ENCODE peak calls at places on chromosome 6, in eight cellular contexts. N is head of caudate nucleus, X is KG1, W is GM13977, V is T-helper 1 cell, E is pons, G is GM10248, R is NCI-H774. A is an unnamed sample.

GRCh38 chr6:43759157-43759925 is 10.7 kb upstream of the VEGFA start:
- DNase-seq in N (no peak), G (no peak), R (no peak), E (no peak), X (no peak), V (no peak), W (no peak), A (no peak)

GRCh38 chr6:1039746-1040145 is 272.2 kb upstream of the FOXQ1 start:
- DNase-seq in X (no peak), E (no peak), R (no peak), V (no peak), W (no peak), N (no peak), G (no peak), A (no peak)

GRCh38 chr6:43334466-43335095 is 26.0 kb upstream of the CRIP3 start:
- DNase-seq in V (no peak), R (no peak), X (no peak), E (no peak), W (no peak), G (no peak), N (no peak), A (no peak)

GRCh38 chr6:11766056-11766455 is 12.5 kb downstream of the ADTRP start:
- DNase-seq in W (no peak), N (no peak), G (no peak), X (no peak), E (no peak), R (no peak), V (no peak), A (no peak)

GRCh38 chr6:138231399-138231886 is 13.2 kb upstream of the PBOV1 start:
- DNase-seq in V (no peak), N (no peak), G (no peak), W (no peak), X (no peak), E (no peak), R (peak), A (no peak)

GRCh38 chr6:163243083-163243482 is 171.4 kb upstream of the QKI start:
- DNase-seq in W (no peak), V (no peak), N (peak), R (no peak), X (no peak), E (peak), G (no peak), A (peak)

GRCh38 chr6:149247385-149247763 is 70.1 kb upstream of the TAB2 start:
- DNase-seq in V (no peak), N (no peak), W (no peak), E (no peak), R (no peak), G (no peak), X (no peak), A (no peak)

GRCh38 chr6:155181498-155181897 is 82.3 kb upstream of the CLDN20 start:
- DNase-seq in N (no peak), V (no peak), R (no peak), W (peak), X (no peak), E (no peak), G (peak), A (no peak)

GRCh38 chr6:74075323-74075722 is 379.3 kb downstream of the CD109 start:
- DNase-seq in R (no peak), W (no peak), X (no peak), E (no peak), G (no peak), N (no peak), V (no peak), A (no peak)

GRCh38 chr6:129364037-129364436 is 345.9 kb downstream of the ARHGAP18 start:
- DNase-seq in N (no peak), V (no peak), W (no peak), R (peak), X (no peak), G (no peak), E (no peak), A (no peak)

GRCh38 chr6:158758941-158759479 is 60.2 kb downstream of the EZR start:
- DNase-seq in R (peak), V (no peak), X (no peak), N (no peak), W (no peak), E (no peak), G (no peak), A (no peak)

GRCh38 chr6:35489995-35490791 is 6.7 kb downstream of the TEAD3 start:
- DNase-seq in X (no peak), G (no peak), V (no peak), W (no peak), N (peak), E (no peak), R (no peak), A (no peak)

GRCh38 chr6:129671442-129672344 is 38.3 kb downstream of the ARHGAP18 start:
- DNase-seq in G (peak), N (no peak), E (peak), X (no peak), V (no peak), W (peak), R (no peak), A (no peak)

GRCh38 chr6:70277480-70277879 is 25.4 kb downstream of the COL9A1 start:
- DNase-seq in X (no peak), G (no peak), W (no peak), E (no peak), N (no peak), V (no peak), R (no peak), A (no peak)

GRCh38 chr6:126804255-126805064 is 314.0 kb upstream of the RSPO3 start:
- DNase-seq in R (peak), E (peak), V (no peak), X (peak), W (peak), N (peak), G (peak), A (peak)

GRCh38 chr6:31725502-31726350 is 2.6 kb downstream of the MPIG6B start:
- DNase-seq in X (no peak), V (no peak), G (no peak), E (no peak), N (peak), W (no peak), R (no peak), A (no peak)

GRCh38 chr6:5314191-5314865 is 53.0 kb downstream of the FARS2 start:
- DNase-seq in W (no peak), G (peak), N (peak), E (no peak), V (no peak), R (no peak), X (no peak), A (no peak)

GRCh38 chr6:32216998-32217397 is 6.9 kb downstream of the NOTCH4 start:
- DNase-seq in X (no peak), G (no peak), W (no peak), R (no peak), N (no peak), E (no peak), V (no peak), A (no peak)

GRCh38 chr6:160238234-160238633 is 20.4 kb downstream of the SLC22A2 start:
- DNase-seq in R (no peak), W (no peak), X (no peak), E (no peak), N (no peak), G (no peak), V (no peak), A (no peak)

GRCh38 chr6:47246556-47246955 is 63.1 kb downstream of the TNFRSF21 start:
- DNase-seq in V (no peak), R (no peak), N (no peak), W (no peak), X (no peak), E (no peak), G (no peak), A (no peak)

GRCh38 chr6:7932625-7933024 is 22.0 kb upstream of the TXNDC5 start:
- DNase-seq in W (no peak), X (no peak), V (no peak), N (no peak), E (no peak), G (no peak), R (no peak), A (no peak)